ENCODE peak calls at places on chromosomes 16 and 17, in five cellular contexts. One of them, this sample, is unnamed.

GRCh38 chr17:63503330-63503685 is 19.9 kb upstream of the KCNH6 start:
- DNase-seq in lower lobe of right lung: no peak
- DNase-seq in neural progenitor cell: no peak
- DNase-seq in fibroblast of mammary gland: no peak
- DNase-seq in choroid plexus epithelial cell: no peak
- DNase-seq in this sample: no peak

GRCh38 chr17:18963126-18964017 is 11.4 kb downstream of the SLC5A10 start:
- DNase-seq in fibroblast of mammary gland: peak; percentile 36
- DNase-seq in lower lobe of right lung: no peak
- DNase-seq in choroid plexus epithelial cell: no peak
- DNase-seq in neural progenitor cell: no peak
- DNase-seq in this sample: no peak

GRCh38 chr17:9244066-9245052 is 223.0 kb downstream of the NTN1 start:
- DNase-seq in choroid plexus epithelial cell: peak; percentile 92
- DNase-seq in fibroblast of mammary gland: peak; percentile 75
- DNase-seq in neural progenitor cell: no peak
- DNase-seq in lower lobe of right lung: no peak
- DNase-seq in this sample: peak; percentile 36

GRCh38 chr17:49980703-49981197 is 11.8 kb downstream of the DLX4 start:
- DNase-seq in choroid plexus epithelial cell: no peak
- DNase-seq in neural progenitor cell: peak; percentile 91
- DNase-seq in fibroblast of mammary gland: no peak
- DNase-seq in lower lobe of right lung: no peak
- DNase-seq in this sample: no peak

GRCh38 chr17:5533486-5534315 is 47.3 kb downstream of the MIS12 start:
- DNase-seq in neural progenitor cell: no peak
- DNase-seq in lower lobe of right lung: no peak
- DNase-seq in choroid plexus epithelial cell: peak; percentile 48
- DNase-seq in fibroblast of mammary gland: no peak
- DNase-seq in this sample: no peak

GRCh38 chr17:81116704-81117103 is 48.6 kb upstream of the PVALEF start:
- DNase-seq in lower lobe of right lung: no peak
- DNase-seq in fibroblast of mammary gland: no peak
- DNase-seq in choroid plexus epithelial cell: no peak
- DNase-seq in neural progenitor cell: no peak
- DNase-seq in this sample: no peak

GRCh38 chr16:10876799-10877341 is at the start of gene CIITA:
- DNase-seq in neural progenitor cell: no peak
- DNase-seq in fibroblast of mammary gland: peak; percentile 80
- DNase-seq in lower lobe of right lung: peak; percentile 88
- DNase-seq in choroid plexus epithelial cell: peak; percentile 60
- DNase-seq in this sample: peak; percentile 29

GRCh38 chr17:56112086-56112485 is 41.2 kb upstream of the ANKFN1 start:
- DNase-seq in fibroblast of mammary gland: peak; percentile 87
- DNase-seq in neural progenitor cell: no peak
- DNase-seq in choroid plexus epithelial cell: no peak
- DNase-seq in lower lobe of right lung: no peak
- DNase-seq in this sample: peak; percentile 1

GRCh38 chr16:27326738-27327585 is 13.2 kb downstream of the IL4R start:
- DNase-seq in choroid plexus epithelial cell: peak; percentile 98
- DNase-seq in lower lobe of right lung: peak; percentile 88
- DNase-seq in fibroblast of mammary gland: peak; percentile 97
- DNase-seq in neural progenitor cell: peak; percentile 71
- DNase-seq in this sample: peak; percentile 96

GRCh38 chr17:8300629-8301242 is 5.5 kb upstream of the SLC25A35 start:
- DNase-seq in choroid plexus epithelial cell: peak; percentile 80
- DNase-seq in neural progenitor cell: peak; percentile 83
- DNase-seq in fibroblast of mammary gland: peak; percentile 67
- DNase-seq in lower lobe of right lung: peak; percentile 72
- DNase-seq in this sample: peak; percentile 74

GRCh38 chr17:63841350-63842172 is 924 bp downstream of the SMARCD2 start:
- DNase-seq in lower lobe of right lung: peak; percentile 75
- DNase-seq in fibroblast of mammary gland: peak; percentile 37
- DNase-seq in choroid plexus epithelial cell: peak; percentile 78
- DNase-seq in neural progenitor cell: peak; percentile 71
- DNase-seq in this sample: peak; percentile 52

GRCh38 chr17:37206299-37206698 is 169.5 kb upstream of the C17orf78 start:
- DNase-seq in fibroblast of mammary gland: no peak
- DNase-seq in choroid plexus epithelial cell: no peak
- DNase-seq in lower lobe of right lung: no peak
- DNase-seq in neural progenitor cell: no peak
- DNase-seq in this sample: no peak

GRCh38 chr17:50458290-50458689 is 10.4 kb downstream of the CHAD start:
- DNase-seq in lower lobe of right lung: no peak
- DNase-seq in fibroblast of mammary gland: no peak
- DNase-seq in choroid plexus epithelial cell: no peak
- DNase-seq in neural progenitor cell: no peak
- DNase-seq in this sample: no peak

GRCh38 chr17:53313746-53314145 is 509.0 kb upstream of the KIF2B start:
- DNase-seq in neural progenitor cell: no peak
- DNase-seq in choroid plexus epithelial cell: no peak
- DNase-seq in lower lobe of right lung: no peak
- DNase-seq in fibroblast of mammary gland: no peak
- DNase-seq in this sample: peak; percentile 0

GRCh38 chr17:64442550-64442971 is 6.4 kb upstream of the MILR1 start:
- DNase-seq in lower lobe of right lung: peak; percentile 54
- DNase-seq in choroid plexus epithelial cell: no peak
- DNase-seq in neural progenitor cell: no peak
- DNase-seq in fibroblast of mammary gland: no peak
- DNase-seq in this sample: no peak

GRCh38 chr17:8294361-8294760 is 839 bp downstream of the SLC25A35 start:
- DNase-seq in neural progenitor cell: no peak
- DNase-seq in choroid plexus epithelial cell: no peak
- DNase-seq in fibroblast of mammary gland: no peak
- DNase-seq in lower lobe of right lung: no peak
- DNase-seq in this sample: no peak

GRCh38 chr16:47056704-47057630 is 83.5 kb upstream of the DNAJA2 start:
- DNase-seq in choroid plexus epithelial cell: no peak
- DNase-seq in neural progenitor cell: no peak
- DNase-seq in fibroblast of mammary gland: no peak
- DNase-seq in lower lobe of right lung: no peak
- DNase-seq in this sample: no peak

GRCh38 chr17:55219939-55220338 is 44.8 kb upstream of the HLF start:
- DNase-seq in lower lobe of right lung: no peak
- DNase-seq in choroid plexus epithelial cell: peak; percentile 5
- DNase-seq in fibroblast of mammary gland: peak; percentile 14
- DNase-seq in neural progenitor cell: no peak
- DNase-seq in this sample: peak; percentile 29

GRCh38 chr17:53032861-53033271 is 789.9 kb upstream of the KIF2B start:
- DNase-seq in lower lobe of right lung: no peak
- DNase-seq in neural progenitor cell: peak; percentile 87
- DNase-seq in choroid plexus epithelial cell: peak; percentile 5
- DNase-seq in fibroblast of mammary gland: peak; percentile 3
- DNase-seq in this sample: peak; percentile 76

GRCh38 chr16:51151951-51152663 is 1.0 kb upstream of the SALL1 start:
- DNase-seq in lower lobe of right lung: no peak
- DNase-seq in fibroblast of mammary gland: peak; percentile 85
- DNase-seq in choroid plexus epithelial cell: peak; percentile 28
- DNase-seq in neural progenitor cell: peak; percentile 96
- DNase-seq in this sample: peak; percentile 79

GRCh38 chr16:50879873-50880695 is 138.2 kb downstream of the CYLD start:
- DNase-seq in lower lobe of right lung: no peak
- DNase-seq in choroid plexus epithelial cell: no peak
- DNase-seq in neural progenitor cell: peak; percentile 95
- DNase-seq in fibroblast of mammary gland: no peak
- DNase-seq in this sample: no peak

GRCh38 chr17:36703860-36704266 is 102.5 kb downstream of the MRM1 start:
- DNase-seq in fibroblast of mammary gland: peak; percentile 10
- DNase-seq in neural progenitor cell: peak; percentile 94
- DNase-seq in lower lobe of right lung: peak; percentile 58
- DNase-seq in choroid plexus epithelial cell: peak; percentile 37
- DNase-seq in this sample: peak; percentile 38

GRCh38 chr17:45098869-45099616 is 33.3 kb downstream of the PLCD3 start:
- DNase-seq in choroid plexus epithelial cell: peak; percentile 77
- DNase-seq in neural progenitor cell: peak; percentile 92
- DNase-seq in lower lobe of right lung: peak; percentile 87
- DNase-seq in fibroblast of mammary gland: peak; percentile 78
- DNase-seq in this sample: peak; percentile 82

GRCh38 chr17:45096926-45097325 is 35.4 kb downstream of the PLCD3 start:
- DNase-seq in fibroblast of mammary gland: no peak
- DNase-seq in choroid plexus epithelial cell: no peak
- DNase-seq in neural progenitor cell: no peak
- DNase-seq in lower lobe of right lung: no peak
- DNase-seq in this sample: no peak

GRCh38 chr17:45098081-45098868 is 34.0 kb downstream of the PLCD3 start:
- DNase-seq in neural progenitor cell: no peak
- DNase-seq in fibroblast of mammary gland: no peak
- DNase-seq in lower lobe of right lung: no peak
- DNase-seq in choroid plexus epithelial cell: no peak
- DNase-seq in this sample: no peak

GRCh38 chr17:45093444-45094110 is 32.5 kb downstream of the NMT1 start:
- DNase-seq in fibroblast of mammary gland: no peak
- DNase-seq in neural progenitor cell: no peak
- DNase-seq in choroid plexus epithelial cell: peak; percentile 50
- DNase-seq in lower lobe of right lung: no peak
- DNase-seq in this sample: no peak

DNA sequence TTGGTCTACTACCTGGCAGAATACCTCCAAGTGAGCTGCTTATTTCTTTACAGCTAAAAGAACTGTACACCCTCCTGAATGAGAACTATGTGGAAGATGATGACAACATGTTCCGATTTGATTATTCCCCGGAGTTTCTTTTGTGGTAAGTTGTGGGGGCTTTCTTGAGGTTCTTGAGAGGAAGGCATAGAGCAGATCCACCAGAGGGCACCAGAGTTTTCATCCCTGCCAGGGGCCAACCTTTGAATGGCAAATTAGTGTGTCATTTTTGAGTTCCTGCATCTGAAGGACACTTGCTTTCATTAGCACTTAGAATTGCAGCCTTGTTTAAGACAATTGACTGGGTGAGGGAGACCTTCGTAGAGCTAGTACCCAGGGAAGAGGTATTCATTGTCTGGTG is 35.0 kb downstream of the NMT1 start:
- DNase-seq in choroid plexus epithelial cell: peak; percentile 58
- DNase-seq in neural progenitor cell: peak; percentile 40
- DNase-seq in fibroblast of mammary gland: peak; percentile 51
- DNase-seq in lower lobe of right lung: no peak
- DNase-seq in this sample: peak; percentile 55
- TF ChIP-seq CTCF in choroid plexus epithelial cell: peak; percentile 77
- TF ChIP-seq CTCF in neural progenitor cell: peak; percentile 56
- TF ChIP-seq CTCF in fibroblast of mammary gland: peak; percentile 67
- TF ChIP-seq CTCF in lower lobe of right lung: peak; percentile 32
- TF ChIP-seq CTCF in this sample: peak; percentile 70

GRCh38 chr17:77441130-77441920 is 300.6 kb downstream of the SEC14L1 start:
- DNase-seq in neural progenitor cell: no peak
- DNase-seq in lower lobe of right lung: no peak
- DNase-seq in choroid plexus epithelial cell: no peak
- DNase-seq in fibroblast of mammary gland: no peak
- DNase-seq in this sample: no peak
- H3K4me3 ChIP-seq in neural progenitor cell: no peak overlapping the region
- H3K4me3 ChIP-seq in lower lobe of right lung: no peak overlapping the region
- H3K4me3 ChIP-seq in choroid plexus epithelial cell: no peak overlapping the region
- H3K4me3 ChIP-seq in fibroblast of mammary gland: no peak overlapping the region
- H3K4me3 ChIP-seq in this sample: no peak overlapping the region

GRCh38 chr17:7046127-7046724 is 2.3 kb upstream of the SLC16A11 start:
- DNase-seq in choroid plexus epithelial cell: peak; percentile 36
- DNase-seq in neural progenitor cell: peak; percentile 54
- DNase-seq in fibroblast of mammary gland: no peak
- DNase-seq in lower lobe of right lung: peak; percentile 92
- DNase-seq in this sample: no peak
- TF ChIP-seq CTCF in choroid plexus epithelial cell: no peak
- TF ChIP-seq CTCF in neural progenitor cell: no peak
- TF ChIP-seq CTCF in fibroblast of mammary gland: no peak
- TF ChIP-seq CTCF in lower lobe of right lung: peak; percentile 5
- TF ChIP-seq CTCF in this sample: no peak

GRCh38 chr16:84270071-84270470 is 24.6 kb upstream of the WFDC1 start:
- DNase-seq in lower lobe of right lung: no peak
- DNase-seq in choroid plexus epithelial cell: no peak
- DNase-seq in neural progenitor cell: no peak
- DNase-seq in fibroblast of mammary gland: no peak
- DNase-seq in this sample: no peak
- H3K4me3 ChIP-seq in lower lobe of right lung: no peak overlapping the region
- H3K4me3 ChIP-seq in choroid plexus epithelial cell: no peak overlapping the region
- H3K4me3 ChIP-seq in neural progenitor cell: no peak overlapping the region
- H3K4me3 ChIP-seq in fibroblast of mammary gland: no peak overlapping the region
- H3K4me3 ChIP-seq in this sample: no peak overlapping the region

DNA sequence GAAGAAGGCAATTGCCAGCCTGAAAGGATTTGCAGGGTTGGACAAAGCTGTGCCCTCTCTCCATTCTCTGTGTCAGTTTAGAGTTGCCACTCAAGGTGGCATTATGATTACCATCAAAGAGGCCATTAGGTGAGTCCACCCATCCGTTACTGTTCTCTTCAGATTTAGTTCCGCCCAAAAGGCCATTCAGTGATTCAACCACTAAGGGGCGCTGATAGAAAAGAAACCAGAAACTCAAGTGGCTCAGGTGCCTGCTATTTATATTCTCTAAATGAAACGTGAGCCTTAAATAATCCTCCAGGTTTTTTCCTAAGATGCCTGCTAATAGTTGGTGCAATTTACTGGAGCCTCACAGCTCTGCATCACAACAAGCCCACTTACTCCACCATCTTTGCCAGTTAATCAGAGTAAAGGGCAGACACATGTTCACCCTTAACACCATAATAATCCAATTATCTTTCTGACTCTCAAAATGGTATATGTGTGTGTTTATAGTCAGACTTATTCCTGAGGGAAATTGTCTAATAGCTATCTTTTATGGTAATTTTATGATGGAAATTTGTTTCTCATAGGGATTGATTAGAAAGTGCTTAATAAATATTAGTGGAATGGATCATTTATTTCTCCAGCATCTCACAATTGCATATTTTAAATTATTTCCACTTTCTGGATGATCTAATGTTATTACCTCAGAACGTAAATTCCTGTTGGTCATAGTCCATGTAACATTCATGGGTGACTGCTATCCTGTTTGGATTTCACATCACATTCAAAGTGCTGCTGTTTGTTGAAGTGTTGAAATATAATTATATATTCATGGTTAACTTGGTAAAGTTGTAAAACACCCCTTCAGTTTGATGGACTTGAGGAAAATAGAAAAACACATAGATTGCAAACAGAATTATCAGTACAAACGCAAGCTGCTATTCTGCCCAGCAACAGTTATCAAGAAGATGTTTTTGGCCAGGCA is 59.3 kb downstream of the TANGO6 start:
- DNase-seq in fibroblast of mammary gland: peak; percentile 58
- DNase-seq in lower lobe of right lung: no peak
- DNase-seq in neural progenitor cell: peak; percentile 75
- DNase-seq in choroid plexus epithelial cell: peak; percentile 80
- DNase-seq in this sample: peak; percentile 74
- TF ChIP-seq CTCF in fibroblast of mammary gland: peak; percentile 69
- TF ChIP-seq CTCF in lower lobe of right lung: peak; percentile 66
- TF ChIP-seq CTCF in neural progenitor cell: peak; percentile 87
- TF ChIP-seq CTCF in choroid plexus epithelial cell: peak; percentile 88
- TF ChIP-seq CTCF in this sample: peak; percentile 77

GRCh38 chr17:7019839-7020519 is 2.9 kb upstream of the BCL6B start:
- DNase-seq in choroid plexus epithelial cell: peak; percentile 55
- DNase-seq in fibroblast of mammary gland: peak; percentile 48
- DNase-seq in neural progenitor cell: peak; percentile 69
- DNase-seq in lower lobe of right lung: peak; percentile 66
- DNase-seq in this sample: peak; percentile 61
- H3K4me3 ChIP-seq in choroid plexus epithelial cell: peak overlapping the region; percentile 61
- H3K4me3 ChIP-seq in fibroblast of mammary gland: peak overlapping the region; percentile 46
- H3K4me3 ChIP-seq in neural progenitor cell: peak overlapping the region; percentile 10
- H3K4me3 ChIP-seq in lower lobe of right lung: peak overlapping the region; percentile 55
- H3K4me3 ChIP-seq in this sample: peak overlapping the region; percentile 48

This sample was measured in fibroblast of pulmonary artery.